ENCODE peak calls at places on chromosome 3, in seven cellular contexts. Q, F, Z, H, D, E and G are unnamed samples.

GRCh38 chr3:9932843-9933560 is 632 bp upstream of the CRELD1 start:
- DNase-seq in F (peak), H (peak), E (peak), Z (peak), D (no peak), Q (no peak), G (peak)

GRCh38 chr3:8857720-8858367 is 88.4 kb upstream of the OXTR start:
- DNase-seq in D (no peak), Z (no peak), E (no peak), F (no peak), Q (no peak), H (no peak), G (no peak)

GRCh38 chr3:128173849-128174248 is 20.6 kb downstream of the EEFSEC start:
- DNase-seq in D (no peak), Z (no peak), E (no peak), F (no peak), Q (no peak), H (no peak), G (no peak)

GRCh38 chr3:105793040-105793439 is 75.8 kb downstream of the CBLB start:
- DNase-seq in D (no peak), F (no peak), H (no peak), E (no peak), Q (no peak), Z (no peak), G (peak)

GRCh38 chr3:161224786-161225185 is 3.7 kb downstream of the NMD3 start:
- DNase-seq in D (no peak), F (no peak), H (no peak), Z (no peak), Q (no peak), E (no peak), G (no peak)

GRCh38 chr3:64074091-64074490 is 50.8 kb upstream of the PSMD6 start:
- DNase-seq in Z (peak), D (no peak), H (no peak), Q (no peak), F (no peak), E (no peak), G (peak)

GRCh38 chr3:72453686-72454085 is 394.6 kb downstream of the SHQ1 start:
- DNase-seq in E (no peak), F (no peak), Q (no peak), Z (no peak), H (no peak), D (no peak), G (peak)

GRCh38 chr3:52428151-52429005 is 16.5 kb downstream of the SEMA3G start:
- DNase-seq in Z (peak), Q (peak), E (peak), D (peak), H (peak), F (peak), G (peak)

GRCh38 chr3:128448491-128448890 is 18.2 kb downstream of the DNAJB8 start:
- DNase-seq in Q (no peak), Z (no peak), H (no peak), E (no peak), D (no peak), F (no peak), G (no peak)

GRCh38 chr3:133937061-133937686 is 41.5 kb upstream of the RAB6B start:
- DNase-seq in F (no peak), Z (no peak), D (no peak), Q (no peak), H (no peak), E (no peak), G (no peak)

GRCh38 chr3:197417896-197418618 is 119.6 kb upstream of the DLG1 start:
- DNase-seq in H (no peak), D (no peak), Z (no peak), F (no peak), Q (no peak), E (no peak), G (no peak)

GRCh38 chr3:196996454-196997265 is 28.0 kb upstream of the PIGZ start:
- DNase-seq in D (no peak), H (no peak), E (peak), Z (peak), Q (no peak), F (no peak), G (no peak)

GRCh38 chr3:124158174-124158812 is 166.4 kb upstream of the ROPN1 start:
- DNase-seq in F (no peak), H (no peak), Z (no peak), Q (no peak), E (no peak), D (no peak), G (no peak)

GRCh38 chr3:38829404-38829803 is 13.4 kb upstream of the SCN10A start:
- DNase-seq in E (peak), H (peak), D (no peak), F (no peak), Q (peak), Z (peak), G (peak)

GRCh38 chr3:16227566-16227965 is 37.2 kb downstream of the DPH3 start:
- DNase-seq in H (no peak), F (no peak), Z (no peak), D (no peak), Q (no peak), E (no peak), G (no peak)

GRCh38 chr3:186824430-186825139 is 17.9 kb upstream of the ADIPOQ start:
- DNase-seq in F (no peak), H (no peak), E (no peak), Z (no peak), D (no peak), Q (no peak), G (no peak)

GRCh38 chr3:13144163-13145023 is 71.2 kb upstream of the IQSEC1 start:
- DNase-seq in Q (no peak), H (no peak), E (no peak), Z (no peak), D (no peak), F (no peak), G (no peak)

GRCh38 chr3:129650256-129650872 is 43.9 kb upstream of the PLXND1 start:
- DNase-seq in D (no peak), F (peak), H (peak), Q (peak), E (peak), Z (peak), G (peak)

GRCh38 chr3:197333901-197334639 is 35.7 kb upstream of the DLG1 start:
- DNase-seq in F (no peak), D (no peak), Z (no peak), E (no peak), H (no peak), Q (no peak), G (no peak)

GRCh38 chr3:49351521-49352011 is 6.6 kb downstream of the GPX1 start:
- DNase-seq in Q (no peak), F (no peak), H (peak), D (peak), Z (peak), E (no peak), G (peak)

GRCh38 chr3:55486101-55486856 is 827 bp downstream of the WNT5A start:
- DNase-seq in F (peak), H (no peak), E (peak), D (no peak), Z (peak), Q (no peak), G (peak)

GRCh38 chr3:81531846-81532245 is 229.6 kb downstream of the GBE1 start:
- DNase-seq in E (no peak), F (no peak), Q (no peak), Z (no peak), D (no peak), H (no peak), G (no peak)

GRCh38 chr3:135056084-135056730 is 261.1 kb downstream of the EPHB1 start:
- DNase-seq in F (no peak), E (no peak), H (no peak), Z (peak), D (no peak), Q (no peak), G (no peak)

GRCh38 chr3:51703776-51704510 is 2.9 kb upstream of the GRM2 start:
- DNase-seq in H (no peak), E (peak), F (no peak), Q (no peak), D (no peak), Z (no peak), G (no peak)

GRCh38 chr3:33377489-33377888 is 62.7 kb downstream of the UBP1 start:
- DNase-seq in Q (no peak), Z (no peak), H (no peak), F (no peak), D (no peak), E (no peak), G (no peak)

GRCh38 chr3:71269896-71270295 is 313.6 kb downstream of the FOXP1 start:
- DNase-seq in Z (no peak), F (no peak), Q (no peak), E (no peak), H (no peak), D (peak), G (no peak)

GRCh38 chr3:172341482-172342059 is 106.7 kb downstream of the GHSR start:
- DNase-seq in D (no peak), Z (peak), F (no peak), E (no peak), H (peak), Q (no peak), G (peak)

GRCh38 chr3:171260899-171261298 is 199.3 kb downstream of the TNIK start:
- DNase-seq in H (no peak), D (no peak), E (no peak), Q (no peak), F (no peak), Z (no peak), G (no peak)

GRCh38 chr3:11288786-11289637 is 16.8 kb downstream of the ATG7 start:
- DNase-seq in Q (peak), D (peak), H (peak), F (no peak), Z (peak), E (no peak), G (peak)

GRCh38 chr3:94226058-94226457 is 163.2 kb downstream of the NSUN3 start:
- DNase-seq in E (no peak), H (peak), D (peak), Q (peak), Z (peak), F (no peak), G (peak)

GRCh38 chr3:72320911-72321385 is 527.3 kb downstream of the SHQ1 start:
- DNase-seq in H (no peak), F (peak), E (peak), Z (no peak), Q (no peak), D (no peak), G (no peak)

GRCh38 chr3:123096701-123097100 is 29.9 kb downstream of the PDIA5 start:
- DNase-seq in Q (no peak), F (peak), Z (no peak), D (peak), E (peak), H (no peak), G (peak)

GRCh38 chr3:123409443-123410148 is 39.3 kb downstream of the ADCY5 start:
- DNase-seq in D (no peak), Q (no peak), Z (no peak), F (no peak), H (no peak), E (no peak), G (no peak)

GRCh38 chr3:88452228-88452627 is 302.5 kb downstream of the C3orf38 start:
- DNase-seq in F (no peak), E (no peak), Z (no peak), D (no peak), H (no peak), Q (no peak), G (no peak)

GRCh38 chr3:134896141-134896540 is 101.1 kb downstream of the EPHB1 start:
- DNase-seq in D (no peak), Z (no peak), Q (no peak), H (no peak), F (no peak), E (no peak), G (no peak)

GRCh38 chr3:134212898-134213665 is 37.6 kb downstream of the RYK start:
- DNase-seq in Q (peak), F (peak), Z (peak), H (peak), D (peak), E (peak), G (peak)

GRCh38 chr3:197573048-197573767 is 17.4 kb upstream of the BDH1 start:
- DNase-seq in F (no peak), D (no peak), E (no peak), H (no peak), Z (no peak), Q (no peak), G (no peak)

GRCh38 chr3:148741219-148741618 is 43.5 kb downstream of the AGTR1 start:
- DNase-seq in D (no peak), E (no peak), Z (no peak), Q (no peak), H (no peak), F (no peak), G (no peak)
- TF ChIP-seq CTCF in D (no peak), E (no peak), Z (no peak), Q (no peak), H (no peak), F (no peak), G (no peak)

GRCh38 chr3:42957573-42957972 is 21.5 kb upstream of the GASK1A start:
- DNase-seq in Z (no peak), F (no peak), D (no peak), E (no peak), H (no peak), Q (no peak), G (no peak)
- TF ChIP-seq CTCF in Z (no peak), F (no peak), D (peak), E (no peak), H (peak), Q (peak), G (peak)

DNA sequence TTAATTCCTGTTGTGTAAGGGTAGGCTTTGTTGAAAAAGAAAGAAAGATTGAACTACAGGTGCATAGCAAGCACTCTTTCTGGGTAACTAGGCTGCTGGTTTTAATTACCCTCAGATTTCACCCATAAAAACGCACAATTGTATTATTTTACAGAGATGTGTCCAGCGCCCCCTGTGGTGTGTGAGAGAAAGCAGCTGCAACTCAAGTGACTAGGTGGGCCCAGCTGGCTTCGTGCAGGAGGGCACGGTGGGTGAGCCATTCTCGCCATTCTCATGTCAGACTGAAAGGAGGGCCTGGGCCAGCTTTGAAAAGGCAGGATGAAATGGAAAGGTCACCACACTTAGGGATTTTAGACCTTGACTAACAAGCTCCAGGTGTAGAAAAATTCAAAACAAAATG is 122.6 kb downstream of the LRIG1 start:
- DNase-seq in E (no peak), D (no peak), Q (no peak), F (no peak), Z (peak), H (no peak), G (no peak)
- TF ChIP-seq CTCF in E (peak), D (peak), Q (peak), F (peak), Z (peak), H (no peak), G (peak)

DNA sequence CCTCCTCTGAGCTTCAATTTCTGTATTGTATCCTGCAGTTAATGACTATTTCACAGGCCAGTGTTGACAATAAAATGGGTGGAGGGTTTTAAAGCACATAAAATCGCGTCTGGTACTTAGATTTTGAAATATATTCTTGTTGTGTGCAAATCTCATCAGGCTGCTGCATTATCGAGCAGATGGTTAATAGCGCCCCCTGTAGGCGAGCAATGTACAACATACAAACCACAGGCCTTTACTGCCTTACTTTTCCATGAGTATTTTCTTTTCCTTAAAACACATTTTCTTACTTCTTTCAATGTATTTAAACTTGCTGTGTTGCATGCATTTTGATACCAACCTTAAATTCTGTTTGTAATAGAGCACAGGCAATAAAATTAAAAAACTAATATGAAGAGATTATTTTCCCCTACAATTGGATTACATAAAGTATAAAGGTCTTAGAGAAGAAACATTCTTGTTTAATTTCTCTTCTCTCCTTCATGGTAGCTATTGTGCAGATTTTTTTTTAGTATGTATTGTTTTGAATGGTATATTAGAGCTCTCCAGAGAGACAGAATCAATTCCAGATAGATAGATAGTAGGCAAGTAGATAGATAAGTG is 608.4 kb downstream of the CADM2 start:
- DNase-seq in Z (peak), H (peak), F (peak), Q (peak), E (peak), D (no peak), G (no peak)
- TF ChIP-seq CTCF in Z (peak), H (peak), F (peak), Q (peak), E (peak), D (peak), G (no peak)

DNA sequence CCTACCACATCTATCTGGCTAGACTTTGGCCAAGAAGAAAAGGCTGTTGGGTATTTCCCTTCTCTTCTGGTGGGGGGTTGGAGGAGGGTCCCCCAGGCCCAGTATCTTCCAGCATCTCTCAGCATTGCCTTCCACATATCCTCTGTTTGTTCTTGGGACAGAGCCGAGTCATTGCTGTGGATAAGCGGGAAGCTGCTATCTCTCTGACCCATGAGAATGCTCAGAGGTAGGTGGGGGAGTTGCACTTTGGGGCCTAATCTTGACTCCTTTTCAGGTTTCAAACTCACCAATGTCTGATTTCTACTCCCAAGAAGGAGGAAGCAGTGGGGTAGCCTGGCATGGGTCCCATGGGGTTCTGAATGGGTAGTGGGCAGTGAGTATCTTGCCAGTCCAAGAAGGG is 8.0 kb downstream of the HEMK1 start:
- DNase-seq in D (no peak), Z (no peak), H (no peak), Q (no peak), E (no peak), F (no peak), G (no peak)
- TF ChIP-seq CTCF in D (no peak), Z (no peak), H (no peak), Q (no peak), E (no peak), F (no peak), G (no peak)

DNA sequence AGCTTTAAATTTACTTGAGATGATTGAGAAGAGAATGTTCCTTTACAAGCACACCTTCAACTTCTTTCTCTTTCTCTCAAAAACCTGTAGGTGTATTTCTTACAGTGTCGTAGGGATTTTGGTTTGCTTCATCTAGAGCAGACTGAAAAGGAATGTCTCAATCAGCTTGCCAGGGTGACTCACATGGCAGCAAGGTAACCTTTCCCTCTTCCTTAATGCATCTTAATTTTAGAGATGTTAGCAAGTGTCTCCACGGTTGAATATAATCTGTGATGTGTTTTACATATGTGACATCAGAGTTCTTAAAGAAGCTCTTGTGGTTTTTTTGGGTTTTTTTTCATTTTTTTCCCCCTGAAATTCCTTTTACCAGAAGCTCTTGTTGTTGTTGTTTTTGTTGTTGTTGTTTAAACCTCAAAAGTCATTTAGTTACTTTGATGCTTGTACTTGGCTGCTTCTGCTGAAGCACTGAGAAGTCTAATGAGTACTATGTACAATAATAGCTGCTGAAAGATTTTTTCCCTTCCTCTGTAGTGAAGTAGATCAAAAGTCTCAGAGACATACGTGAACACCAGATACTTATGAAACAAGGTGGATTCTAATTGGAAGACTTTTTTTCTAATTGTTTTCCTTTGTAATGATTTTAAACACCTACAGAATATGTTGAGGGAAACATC is 83.1 kb downstream of the RETNLB start:
- DNase-seq in E (no peak), Z (peak), H (peak), F (no peak), D (no peak), Q (no peak), G (no peak)
- TF ChIP-seq CTCF in E (no peak), Z (no peak), H (no peak), F (no peak), D (no peak), Q (no peak), G (no peak)